ENCODE peak calls at places on chromosomes 7 and 10, in nine cellular contexts. L is NCI-H345; O is stimulated activated CD8-positive, alpha-beta memory T cell treated with anti-CD3 and anti-CD28 coated beads, Interleukin-7, amount 100 ng/mL, for 24 hours; Q is Caki2; E is amygdala; M is dorsolateral prefrontal cortex; D is activated T-cell treated with anti-CD3 and anti-CD28 coated beads, Interleukin-2, amount 50 U/mL, for 24 hours; Z is HuH-7.5; S is HuH-7. U is an unnamed sample.
A peak's percentile ranks its signal among the peaks of the same experiment; 100 is the strongest.

GRCh38 chr7:831596-832291 is 532 bp upstream of the SUN1 start:
- DNase-seq in M (peak; percentile 34), Q (peak; percentile 85), D (no peak), L (no peak), O (no peak), E (no peak), S (no peak), Z (peak; percentile 58), U (peak; percentile 8)

GRCh38 chr10:11145498-11145855 is 127.8 kb downstream of the CELF2 start:
- DNase-seq in L (no peak), O (no peak), S (no peak), Q (no peak), E (no peak), D (no peak), M (no peak), Z (no peak), U (no peak)

GRCh38 chr7:44978511-44979366 is at the start of gene MYO1G:
- DNase-seq in Z (no peak), E (no peak), S (no peak), M (no peak), D (peak; percentile 86), L (no peak), O (peak; percentile 73), Q (no peak), U (no peak)

GRCh38 chr10:30438016-30438850 is 4.2 kb downstream of the MAP3K8 start:
- DNase-seq in E (no peak), Z (peak; percentile 76), Q (no peak), L (no peak), O (no peak), S (peak; percentile 81), D (no peak), M (no peak), U (no peak)

GRCh38 chr10:103231047-103231551 is 14.6 kb upstream of the RPEL1 start:
- DNase-seq in O (no peak), E (no peak), Q (peak; percentile 87), S (peak; percentile 33), L (no peak), M (no peak), Z (peak; percentile 27), D (no peak), U (peak; percentile 46)

GRCh38 chr7:79529214-79529895 is 75.9 kb upstream of the MAGI2 start:
- DNase-seq in E (no peak), D (no peak), M (no peak), Z (no peak), S (no peak), Q (no peak), O (no peak), L (peak; percentile 83), U (no peak)

GRCh38 chr10:46218921-46219320 is 67.9 kb upstream of the ANTXRL start:
- DNase-seq in L (no peak), M (no peak), O (no peak), Z (no peak), D (peak; percentile 20), Q (no peak), E (no peak), S (no peak), U (no peak)

GRCh38 chr7:48094861-48095293 is 5.8 kb downstream of the UPP1 start:
- DNase-seq in E (no peak), Z (no peak), O (no peak), D (no peak), L (no peak), Q (no peak), S (no peak), M (no peak), U (no peak)

GRCh38 chr10:106214243-106214642 is 950.3 kb downstream of the SORCS1 start:
- DNase-seq in S (no peak), O (no peak), E (no peak), L (no peak), D (no peak), M (no peak), Z (no peak), Q (no peak), U (no peak)

GRCh38 chr10:86258940-86259339 is 107.7 kb downstream of the GRID1 start:
- DNase-seq in S (no peak), D (no peak), L (no peak), M (no peak), O (no peak), E (no peak), Q (no peak), Z (no peak), U (no peak)

GRCh38 chr10:99234067-99234738 is 1.4 kb downstream of the HPSE2 start:
- DNase-seq in M (no peak), S (no peak), D (peak; percentile 54), Q (no peak), Z (no peak), E (no peak), L (no peak), O (no peak), U (no peak)

GRCh38 chr7:151168022-151168786 is 710 bp upstream of the GBX1 start:
- DNase-seq in Z (peak; percentile 85), E (no peak), O (peak; percentile 26), Q (peak; percentile 51), M (no peak), D (peak; percentile 81), S (peak; percentile 88), L (peak; percentile 19), U (no peak)

GRCh38 chr10:70169661-70170364 is 501 bp downstream of the SAR1A start:
- DNase-seq in S (no peak), L (no peak), Z (no peak), O (no peak), Q (peak; percentile 21), E (no peak), D (no peak), M (peak; percentile 50), U (no peak)

GRCh38 chr7:21134631-21135030 is 293.3 kb upstream of the SP4 start:
- DNase-seq in L (no peak), M (no peak), D (no peak), Q (no peak), S (no peak), Z (no peak), O (no peak), E (no peak), U (no peak)

GRCh38 chr7:44733708-44734481 is 14.8 kb upstream of the ZMIZ2 start:
- DNase-seq in Z (no peak), S (no peak), Q (peak; percentile 46), L (no peak), M (no peak), E (no peak), D (no peak), O (no peak), U (peak; percentile 49)

GRCh38 chr10:77949167-77949566 is 22.6 kb upstream of the DLG5 start:
- DNase-seq in O (no peak), Z (no peak), M (no peak), S (no peak), D (no peak), L (no peak), E (no peak), Q (peak; percentile 31), U (peak; percentile 45)

GRCh38 chr10:75889051-75889450 is 457.6 kb downstream of the LRMDA start:
- DNase-seq in Q (no peak), E (no peak), M (no peak), L (no peak), O (no peak), S (no peak), Z (no peak), D (no peak), U (no peak)

GRCh38 chr10:96470108-96470743 is 43.5 kb downstream of the TLL2 start:
- DNase-seq in D (peak; percentile 37), O (no peak), M (peak; percentile 60), Z (peak; percentile 59), S (peak; percentile 80), L (no peak), E (peak; percentile 3), Q (no peak), U (no peak)

GRCh38 chr7:151838861-151839381 is 38.0 kb downstream of the PRKAG2 start:
- DNase-seq in Q (no peak), S (no peak), L (no peak), E (no peak), D (peak; percentile 62), O (no peak), M (no peak), Z (no peak), U (no peak)

GRCh38 chr7:134298902-134299683 is 17.6 kb downstream of the SLC35B4 start:
- DNase-seq in M (peak; percentile 83), S (no peak), Q (peak; percentile 30), L (peak; percentile 69), D (no peak), Z (no peak), O (no peak), E (peak; percentile 47), U (no peak)

GRCh38 chr10:72906446-72906845 is 12.9 kb downstream of the OIT3 start:
- DNase-seq in S (no peak), Z (no peak), D (no peak), E (no peak), O (no peak), Q (no peak), M (no peak), L (no peak), U (no peak)

GRCh38 chr10:11260136-11260535 is 242.5 kb downstream of the CELF2 start:
- DNase-seq in Q (no peak), O (no peak), E (no peak), Z (peak; percentile 12), S (peak; percentile 22), D (no peak), L (no peak), M (no peak), U (no peak)

GRCh38 chr7:84999450-84999849 is 187.4 kb downstream of the SEMA3D start:
- DNase-seq in E (no peak), Q (no peak), S (no peak), Z (no peak), L (no peak), M (no peak), O (no peak), D (no peak), U (no peak)

GRCh38 chr10:113397031-113397430 is 155.8 kb upstream of the HABP2 start:
- DNase-seq in D (no peak), O (no peak), Z (no peak), M (no peak), L (no peak), S (no peak), Q (no peak), E (no peak), U (no peak)

GRCh38 chr7:17488829-17489228 is 190.4 kb downstream of the AHR start:
- DNase-seq in S (no peak), D (no peak), Q (no peak), Z (no peak), L (no peak), M (no peak), E (no peak), O (no peak), U (no peak)

GRCh38 chr10:43938810-43939209 is 290.1 kb upstream of the ZNF32 start:
- DNase-seq in S (no peak), M (no peak), D (no peak), E (no peak), O (no peak), L (no peak), Q (no peak), Z (no peak), U (no peak)

GRCh38 chr10:28801869-28802268 is 124.5 kb downstream of the BAMBI start:
- DNase-seq in M (no peak), L (no peak), Q (no peak), D (no peak), Z (no peak), E (no peak), S (no peak), O (no peak), U (no peak)

GRCh38 chr7:105935250-105935649 is 27.8 kb upstream of the CDHR3 start:
- DNase-seq in L (peak; percentile 26), M (no peak), S (no peak), Z (no peak), E (no peak), D (no peak), O (no peak), Q (no peak), U (no peak)

GRCh38 chr10:70672993-70673928 is 955 bp downstream of the ADAMTS14 start:
- DNase-seq in D (no peak), S (no peak), Q (no peak), O (no peak), E (no peak), M (no peak), L (no peak), Z (no peak), U (peak; percentile 51)

GRCh38 chr10:16792675-16793074 is 24.5 kb downstream of the RSU1 start:
- DNase-seq in E (no peak), S (no peak), L (no peak), Z (no peak), M (no peak), Q (no peak), O (no peak), D (no peak), U (no peak)

GRCh38 chr7:40986351-40986873 is 716.5 kb downstream of the INHBA start:
- DNase-seq in Q (peak; percentile 100), E (no peak), L (no peak), M (no peak), O (no peak), D (no peak), S (peak; percentile 20), Z (peak; percentile 31), U (no peak)